ENCODE peak calls at places on chromosomes 13 and 19, in four cellular contexts. O, J, F and U are unnamed samples.

GRCh38 chr13:79522583-79522982 is 41.6 kb downstream of the NDFIP2 start:
- DNase-seq in O (no peak), J (no peak), F (no peak), U (peak)

GRCh38 chr13:45412274-45413049 is 5.7 kb downstream of the SLC25A30 start:
- DNase-seq in O (no peak), J (no peak), F (no peak), U (no peak)

GRCh38 chr13:109121826-109122225 is 492.4 kb downstream of the MYO16 start:
- DNase-seq in O (no peak), J (no peak), F (no peak), U (no peak)

GRCh38 chr19:22602631-22603272 is 31.4 kb upstream of the ZNF492 start:
- DNase-seq in O (no peak), J (no peak), F (no peak), U (no peak)

GRCh38 chr19:39916851-39917396 is 17.5 kb downstream of the FCGBP start:
- DNase-seq in O (no peak), J (no peak), F (no peak), U (no peak)

GRCh38 chr13:51849145-51850101 is 4.4 kb upstream of the TMEM272 start:
- DNase-seq in O (no peak), J (no peak), F (no peak), U (no peak)

GRCh38 chr13:37306778-37307544 is 201.5 kb upstream of the CSNK1A1L start:
- DNase-seq in O (no peak), J (no peak), F (no peak), U (no peak)

GRCh38 chr13:75761373-75761772 is 125.2 kb downstream of the LMO7 start:
- DNase-seq in O (no peak), J (no peak), F (no peak), U (no peak)

GRCh38 chr13:39565036-39565949 is 37.7 kb downstream of the LHFPL6 start:
- DNase-seq in O (no peak), J (no peak), F (no peak), U (no peak)

GRCh38 chr13:73334459-73334858 is 275.7 kb downstream of the KLF5 start:
- DNase-seq in O (no peak), J (no peak), F (no peak), U (no peak)

GRCh38 chr13:75913925-75914324 is 277.8 kb downstream of the LMO7 start:
- DNase-seq in O (no peak), J (no peak), F (no peak), U (no peak)

GRCh38 chr13:85755123-85755522 is 44.1 kb downstream of the SLITRK6 start:
- DNase-seq in O (no peak), J (no peak), F (no peak), U (no peak)
- H3K4me3 ChIP-seq in O (no peak), J (no peak), F (no peak), U (no peak)

GRCh38 chr19:10817291-10818038 is 18.5 kb downstream of the TMED1 start:
- DNase-seq in O (peak), J (peak), F (peak), U (no peak)

GRCh38 chr19:10812902-10813404 is 23.1 kb downstream of the TMED1 start:
- DNase-seq in O (peak), J (peak), F (peak), U (no peak)

GRCh38 chr19:10815969-10816635 is 19.9 kb downstream of the TMED1 start:
- DNase-seq in O (no peak), J (no peak), F (no peak), U (no peak)

GRCh38 chr19:10816691-10817090 is 19.3 kb downstream of the TMED1 start:
- DNase-seq in O (no peak), J (no peak), F (no peak), U (no peak)

DNA sequence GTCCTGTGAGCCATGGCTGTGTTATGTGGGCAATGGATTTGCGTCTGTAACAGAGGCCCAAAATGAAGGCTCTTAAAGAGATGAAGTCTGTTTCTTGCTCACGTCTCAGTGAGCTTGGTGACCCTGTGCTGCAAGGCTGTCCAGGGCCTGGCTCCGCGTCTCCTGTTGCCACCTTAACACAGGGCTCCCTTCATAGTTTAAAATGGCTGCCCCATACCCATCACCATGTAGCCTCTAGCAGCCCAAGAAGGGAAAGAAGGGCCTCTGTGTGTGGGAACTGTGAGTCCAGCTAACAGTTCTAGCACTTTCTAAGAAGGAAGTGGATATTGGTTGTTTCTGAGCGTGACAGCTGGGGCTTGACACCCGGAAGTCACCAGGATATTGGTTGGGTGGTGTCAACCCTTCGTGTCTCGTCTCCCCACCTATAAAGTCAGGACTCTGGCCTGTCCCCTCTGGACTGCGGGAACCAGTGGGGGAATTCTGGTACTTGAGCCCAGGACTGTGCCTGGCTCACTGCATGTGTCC is 20.9 kb downstream of the TMED1 start:
- DNase-seq in O (no peak), J (no peak), F (no peak), U (no peak)
- H3K27ac ChIP-seq in O (no peak), J (peak), F (no peak), U (no peak)

GRCh38 chr19:33261511-33262192 is 36.0 kb upstream of the SLC7A10 start:
- DNase-seq in O (no peak), J (no peak), F (no peak), U (no peak)
- H3K4me3 ChIP-seq in O (no peak), J (no peak), F (no peak), U (no peak)

DNA sequence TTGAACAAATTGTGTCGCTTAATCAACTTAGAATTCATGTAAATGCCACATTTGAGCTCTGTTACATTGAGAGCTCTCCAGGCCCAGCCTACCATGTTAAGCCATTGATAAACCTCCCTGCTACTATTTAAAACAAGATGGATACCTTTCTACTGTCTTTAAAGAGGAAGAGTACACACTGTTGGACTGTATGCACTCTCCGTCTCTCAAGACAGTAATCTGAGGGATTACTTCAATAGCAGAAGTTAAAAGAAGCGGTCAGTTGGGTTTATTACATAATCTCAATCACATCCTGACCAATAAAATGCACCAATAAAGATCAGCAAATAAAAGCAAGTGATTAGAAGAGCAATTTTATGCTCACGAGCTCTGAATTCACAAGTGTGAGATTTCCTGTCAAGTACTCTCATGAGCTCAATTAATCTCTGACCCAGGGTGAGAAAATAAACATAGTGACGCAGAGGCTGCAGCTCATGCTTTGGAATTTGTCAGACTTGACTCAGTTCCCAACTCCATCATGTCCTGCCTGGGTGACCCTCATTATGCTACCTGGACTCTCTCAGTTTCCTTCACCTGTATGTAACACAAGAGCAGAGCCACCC is 12.3 kb downstream of the ABCC4 start:
- DNase-seq in O (no peak), J (no peak), F (no peak), U (peak)
- H3K27ac ChIP-seq in O (no peak), J (no peak), F (no peak), U (no peak)

DNA sequence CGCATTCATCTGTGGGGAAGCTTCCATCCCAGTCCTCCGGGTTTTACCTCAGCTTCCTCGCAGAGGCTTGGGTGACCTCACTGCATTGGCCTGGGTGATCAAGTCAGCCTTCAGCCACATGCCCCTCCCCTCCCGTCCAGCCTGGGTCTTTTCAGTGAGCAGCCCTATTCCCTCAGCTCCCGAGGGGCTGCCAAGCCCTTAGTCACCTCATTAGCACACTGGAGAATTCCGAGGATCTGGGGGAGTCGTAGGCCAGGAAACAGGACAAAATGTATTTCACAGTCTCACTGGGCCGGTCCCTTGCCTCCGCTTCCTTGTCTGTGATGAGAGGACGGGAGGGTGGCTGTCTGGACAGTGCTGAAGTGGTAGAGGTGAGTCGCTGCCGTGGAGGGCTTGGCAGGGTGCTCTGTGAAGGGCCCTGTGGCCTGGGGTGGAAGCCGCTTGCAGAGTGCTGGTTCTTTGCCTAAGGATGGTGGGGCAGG is 19.9 kb downstream of the KDM4B start:
- DNase-seq in O (peak), J (no peak), F (no peak), U (no peak)
- H3K4me3 ChIP-seq in O (no peak), J (no peak), F (no peak), U (no peak)

GRCh38 chr19:6779204-6779603 is 6.7 kb downstream of the VAV1 start:
- DNase-seq in O (no peak), J (no peak), F (no peak), U (no peak)
- H3K27ac ChIP-seq in O (no peak), J (no peak), F (no peak), U (no peak)

GRCh38 chr19:19822148-19822429 is 539 bp upstream of the ZNF506 start:
- DNase-seq in O (no peak), J (no peak), F (no peak), U (no peak)
- H3K4me3 ChIP-seq in O (peak), J (peak), F (peak), U (peak)